ENCODE peak calls at places on chromosomes 7 and 10, in seven cellular contexts. S is IMR-90, T is body of pancreas, X is tibial nerve, B is sigmoid colon, D is spleen, J is breast epithelium. H is an unnamed sample.

GRCh38 chr10:114044251-114045070 is 795 bp downstream of the ADRB1 start:
- DNase-seq in S (no peak), B (no peak), D (peak), J (no peak), X (no peak), T (no peak), H (peak)

GRCh38 chr7:412313-412710 is 107.3 kb downstream of the PDGFA start:
- DNase-seq in B (peak), X (no peak), S (no peak), D (peak), T (no peak), J (peak), H (no peak)

GRCh38 chr10:113552014-113552413 is 839 bp upstream of the HABP2 start:
- DNase-seq in J (no peak), D (no peak), X (no peak), B (no peak), S (no peak), T (peak), H (no peak)

GRCh38 chr10:124917939-124918830 is 23.7 kb upstream of the ZRANB1 start:
- DNase-seq in T (peak), J (peak), S (peak), B (no peak), D (no peak), X (peak), H (peak)

GRCh38 chr10:79937661-79938226 is 11.2 kb downstream of the SFTPD start:
- DNase-seq in T (no peak), B (no peak), D (peak), J (no peak), X (no peak), S (no peak), H (no peak)

GRCh38 chr7:119197872-119198527 is 973.5 kb downstream of the ANKRD7 start:
- DNase-seq in S (peak), T (peak), B (no peak), D (no peak), X (peak), J (no peak), H (peak)

GRCh38 chr7:91034459-91035368 is 229.5 kb upstream of the FZD1 start:
- DNase-seq in X (peak), B (no peak), J (no peak), S (peak), D (no peak), T (peak), H (peak)

GRCh38 chr10:117980216-117980615 is 66.5 kb downstream of the RAB11FIP2 start:
- DNase-seq in S (peak), J (no peak), X (no peak), D (no peak), T (no peak), B (no peak), H (no peak)

GRCh38 chr7:40866601-40867000 is 731.8 kb downstream of the SUGCT start:
- DNase-seq in T (no peak), X (peak), S (no peak), B (no peak), J (no peak), D (no peak), H (no peak)

GRCh38 chr10:34196058-34196433 is 619.0 kb downstream of the PARD3 start:
- DNase-seq in S (no peak), B (no peak), X (no peak), J (no peak), D (no peak), T (no peak), H (no peak)

GRCh38 chr10:22931948-22932347 is 4.1 kb downstream of the ARMC3 start:
- DNase-seq in S (peak), X (no peak), J (no peak), T (peak), B (no peak), D (no peak), H (no peak)

GRCh38 chr10:60797200-60797599 is 18.9 kb downstream of the CDK1 start:
- DNase-seq in D (no peak), J (no peak), T (no peak), B (no peak), X (no peak), S (no peak), H (no peak)

GRCh38 chr10:93435621-93436385 is 46.3 kb downstream of the MYOF start:
- DNase-seq in J (no peak), X (no peak), D (no peak), S (peak), B (peak), T (no peak), H (no peak)

GRCh38 chr10:10438335-10439123 is 579.1 kb upstream of the CELF2 start:
- DNase-seq in X (no peak), S (peak), T (no peak), J (no peak), D (no peak), B (no peak), H (no peak)

GRCh38 chr10:123996302-123996701 is 97.1 kb downstream of the CHST15 start:
- DNase-seq in J (no peak), D (no peak), B (no peak), S (no peak), X (no peak), T (no peak), H (no peak)

GRCh38 chr7:32037650-32038198 is 32.5 kb downstream of the PDE1C start:
- DNase-seq in D (no peak), X (no peak), T (no peak), J (no peak), B (no peak), S (no peak), H (no peak)

GRCh38 chr7:93036149-93036640 is 81.6 kb downstream of the SAMD9 start:
- DNase-seq in T (no peak), J (no peak), B (no peak), S (no peak), X (no peak), D (no peak), H (no peak)

GRCh38 chr7:44154703-44155102 is 13.6 kb upstream of the MYL7 start:
- DNase-seq in X (no peak), J (peak), D (no peak), B (peak), T (no peak), S (no peak), H (no peak)

GRCh38 chr7:157676456-157677255 is 339.9 kb downstream of the DNAJB6 start:
- DNase-seq in X (no peak), S (no peak), B (peak), D (peak), J (no peak), T (no peak), H (no peak)

GRCh38 chr7:25854059-25854458 is 297.9 kb upstream of the NFE2L3 start:
- DNase-seq in X (no peak), D (no peak), T (no peak), B (no peak), J (no peak), S (no peak), H (no peak)

GRCh38 chr7:25854608-25855497 is 297.1 kb upstream of the NFE2L3 start:
- DNase-seq in S (peak), B (peak), D (no peak), J (no peak), X (peak), T (peak), H (no peak)

GRCh38 chr7:25857376-25858067 is 294.5 kb upstream of the NFE2L3 start:
- DNase-seq in B (peak), J (no peak), X (no peak), T (no peak), S (peak), D (no peak), H (no peak)

GRCh38 chr7:25858200-25858561 is 293.8 kb upstream of the NFE2L3 start:
- DNase-seq in J (no peak), T (no peak), S (no peak), B (no peak), D (no peak), X (no peak), H (no peak)

DNA sequence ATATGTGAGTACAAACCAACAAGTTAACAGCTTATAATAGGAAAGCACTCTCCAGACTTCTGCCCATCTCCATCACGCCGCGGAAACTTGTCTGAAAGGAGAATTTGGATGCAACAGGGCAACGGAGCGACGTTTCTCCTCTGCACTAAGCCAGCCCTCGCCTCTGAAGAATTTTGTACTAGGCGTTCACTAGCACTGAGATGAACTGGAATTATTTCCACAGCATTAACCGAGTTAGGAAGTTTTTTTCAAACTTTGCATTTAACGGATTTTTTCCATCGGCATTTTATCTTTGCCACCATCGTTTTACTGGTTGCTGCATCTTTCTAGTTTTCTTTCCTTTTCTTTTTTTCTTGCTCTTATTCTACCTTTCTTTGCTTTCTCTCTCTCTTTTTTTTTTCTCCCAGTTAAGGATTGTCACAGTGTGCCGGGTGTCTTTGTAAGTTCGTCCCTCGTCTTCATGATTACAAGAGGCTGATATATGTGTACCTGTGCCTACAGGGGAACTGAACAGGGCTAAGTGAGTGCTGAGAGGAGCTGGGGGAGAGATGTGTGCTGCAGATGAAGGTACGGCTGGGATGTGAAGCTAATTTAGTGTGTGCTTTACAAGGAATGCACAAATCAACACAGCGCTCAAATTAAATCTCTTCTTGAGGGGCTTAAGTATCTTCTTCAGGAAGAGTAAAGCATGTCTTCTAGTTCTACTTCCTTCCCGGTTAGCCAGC is 295.8 kb upstream of the NFE2L3 start:
- DNase-seq in B (no peak), T (no peak), X (no peak), D (no peak), S (peak), J (no peak), H (no peak)
- H3K4me3 ChIP-seq in B (peak), T (no peak), X (peak), D (peak), S (peak), J (peak), H (no peak)

DNA sequence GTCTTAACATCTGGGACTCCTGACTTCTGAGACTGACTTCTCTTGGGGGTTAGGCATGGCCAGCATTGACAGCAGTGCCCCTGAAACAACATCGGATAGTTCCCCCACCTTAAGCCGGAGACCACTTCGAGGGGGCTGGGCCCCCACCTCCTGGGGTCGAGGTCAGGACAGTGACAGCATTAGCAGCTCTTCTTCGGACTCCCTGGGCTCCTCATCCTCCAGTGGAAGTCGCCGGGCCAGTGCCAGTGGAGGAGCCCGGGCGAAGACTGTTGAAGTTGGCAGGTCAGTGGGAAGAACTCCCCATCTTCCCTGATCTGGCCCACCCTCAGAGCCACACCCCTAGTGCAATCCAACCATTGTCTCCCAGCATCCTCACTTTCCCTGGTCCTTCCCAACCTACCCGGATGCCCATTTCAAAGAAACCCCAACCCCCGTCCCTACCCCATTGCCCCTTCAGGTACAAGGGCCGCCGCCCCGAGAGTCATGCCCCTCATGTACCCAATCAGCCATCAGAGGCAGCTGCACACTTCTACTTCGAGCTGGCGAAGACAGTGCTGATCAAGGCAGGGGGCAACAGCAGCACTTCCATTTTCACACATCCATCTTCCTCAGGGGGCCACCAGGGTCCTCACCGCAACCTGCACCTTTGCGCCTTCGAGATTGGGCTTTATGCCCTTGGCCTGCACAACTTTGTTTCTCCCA is 12.1 kb downstream of the ZSWIM8 start:
- DNase-seq in J (no peak), D (no peak), X (no peak), T (no peak), B (peak), S (no peak), H (no peak)
- TF ChIP-seq POLR2A in J (no peak), D (no peak), X (no peak), T (no peak), B (no peak), S (no peak), H (no peak)

DNA sequence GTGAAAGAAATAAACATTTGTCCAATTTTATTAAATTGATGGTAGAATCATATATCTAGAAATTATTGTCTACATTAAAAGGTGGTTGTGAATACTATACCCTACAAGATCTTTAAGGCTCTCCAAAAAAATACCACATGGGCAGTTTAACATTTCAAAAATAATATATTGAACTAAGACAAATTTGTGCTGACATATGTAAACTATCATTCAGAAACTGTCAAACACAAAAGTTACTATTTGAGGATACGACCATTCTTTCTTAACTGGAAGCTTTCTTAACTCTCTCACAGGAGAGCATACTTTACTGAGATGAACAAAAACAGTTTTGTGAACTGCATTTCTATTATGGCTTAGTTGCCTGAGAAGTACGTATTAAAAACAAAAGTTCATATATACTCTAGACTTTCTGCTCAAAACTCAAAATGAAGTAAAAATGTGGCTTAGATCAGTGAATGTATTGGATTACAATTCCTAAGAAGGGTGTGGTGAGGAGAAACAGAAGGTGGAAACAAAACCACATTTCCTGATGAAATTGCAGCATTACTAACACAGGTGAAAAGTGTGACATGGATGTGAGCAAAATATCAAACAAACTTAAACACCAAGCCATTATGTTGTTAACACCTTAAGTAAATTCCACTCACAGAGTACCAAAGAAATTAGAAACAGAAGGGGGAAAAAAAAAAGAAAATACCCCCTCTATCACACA is 138.5 kb downstream of the SEMA3A start:
- DNase-seq in S (no peak), T (no peak), J (no peak), B (no peak), D (no peak), X (no peak), H (no peak)
- H3K4me3 ChIP-seq in S (no peak), T (no peak), J (no peak), B (no peak), D (no peak), X (no peak), H (no peak)

DNA sequence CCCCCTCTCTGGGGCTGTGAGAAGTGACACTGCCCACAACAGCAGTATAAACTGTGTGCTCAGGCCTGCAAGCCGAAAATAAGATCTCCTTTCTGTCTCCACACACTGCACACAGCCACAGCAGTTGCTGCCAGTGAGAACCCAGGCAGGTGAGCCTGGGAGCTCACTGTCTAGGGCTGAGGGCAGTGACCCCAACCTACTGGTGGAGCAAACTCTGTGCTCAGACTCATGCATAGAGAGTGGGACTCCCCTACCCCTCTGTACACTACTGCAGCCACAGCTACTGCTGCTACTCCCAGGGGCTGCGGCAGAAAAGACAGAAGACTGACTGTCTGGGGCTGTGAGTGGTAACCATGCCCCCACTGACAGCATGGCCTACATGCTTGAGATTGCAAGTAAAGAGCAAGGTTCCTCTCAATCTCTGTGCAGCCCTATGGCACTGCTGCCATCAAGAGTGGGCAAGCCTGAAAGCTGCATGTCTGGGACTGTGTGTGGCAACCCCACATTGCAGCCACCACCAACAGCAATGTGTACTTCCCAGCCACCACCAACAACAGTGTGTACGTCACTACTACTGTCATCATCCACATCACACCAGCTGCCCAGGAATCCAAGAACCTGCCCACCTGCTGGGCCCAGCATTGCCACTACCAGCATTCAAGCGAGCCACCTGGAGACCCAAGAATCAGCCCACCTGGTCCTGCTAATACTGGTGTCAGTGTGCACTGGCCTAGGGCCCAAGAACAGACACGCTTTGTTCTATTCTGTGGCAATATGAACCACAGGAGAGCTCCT is 226.1 kb downstream of the XPNPEP1 start:
- DNase-seq in J (no peak), D (peak), X (peak), B (no peak), S (no peak), T (peak), H (no peak)
- TF ChIP-seq POLR2A in J (no peak), D (no peak), X (no peak), B (no peak), S (no peak), T (no peak), H (no peak)

DNA sequence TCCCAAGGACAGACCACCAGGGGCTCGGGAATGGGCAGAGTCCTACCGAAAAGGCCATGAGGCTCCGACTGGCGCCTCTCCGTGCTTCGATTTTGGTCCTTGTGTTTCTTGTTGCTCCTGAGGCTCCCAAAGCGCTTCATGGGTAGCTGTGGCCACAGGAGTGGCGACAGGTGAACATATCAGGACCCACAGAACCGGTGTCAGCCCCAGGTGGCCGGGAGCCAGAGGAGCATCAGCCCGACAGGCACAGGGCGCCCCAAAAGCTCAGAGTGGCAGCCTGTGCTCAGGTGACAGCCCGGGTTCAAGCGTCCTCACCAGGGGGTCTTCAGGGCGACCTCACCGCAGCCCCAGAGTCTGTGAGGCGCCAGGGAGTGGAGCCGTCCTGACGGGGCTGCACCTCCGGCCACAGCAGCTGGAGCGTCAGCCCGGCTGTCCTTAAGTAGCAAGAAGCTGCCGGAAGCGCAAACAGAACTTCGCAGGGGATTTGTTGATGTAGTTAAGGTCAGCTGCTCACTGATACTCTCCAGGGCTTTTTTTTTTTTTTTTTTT is 141.0 kb downstream of the PRKAG2 start:
- DNase-seq in J (no peak), B (no peak), S (no peak), X (no peak), D (no peak), T (no peak), H (no peak)
- H3K4me3 ChIP-seq in J (no peak), B (peak), S (peak), X (no peak), D (no peak), T (no peak), H (no peak)

GRCh38 chr7:4745971-4746919 is 29.2 kb upstream of the AP5Z1 start:
- DNase-seq in D (no peak), J (no peak), X (no peak), B (no peak), T (no peak), S (peak), H (no peak)
- TF ChIP-seq POLR2A in D (no peak), J (no peak), X (no peak), B (peak), T (no peak), S (no peak), H (no peak)

H was measured in thyroid gland.